ENCODE peak calls at places on chromosomes 2 and 18, in five cellular contexts. One of them, this sample, is unnamed. For H3K4me1, the result is how much of the 10 kb centered on the place peaks cover.

GRCh38 chr2:80351229-80351628 is 46.7 kb upstream of the LRRTM1 start:
- DNase-seq in stomach: no peak
- DNase-seq in breast epithelium: no peak
- DNase-seq in sigmoid colon: no peak
- DNase-seq in prostate gland: no peak
- DNase-seq in this sample: no peak

GRCh38 chr2:73020657-73021370 is 50.7 kb downstream of the SFXN5 start:
- DNase-seq in sigmoid colon: no peak
- DNase-seq in prostate gland: no peak
- DNase-seq in stomach: peak
- DNase-seq in breast epithelium: no peak
- DNase-seq in this sample: no peak

GRCh38 chr2:20093263-20094141 is 42.1 kb upstream of the LAPTM4A start:
- DNase-seq in breast epithelium: no peak
- DNase-seq in prostate gland: peak
- DNase-seq in sigmoid colon: peak
- DNase-seq in stomach: peak
- DNase-seq in this sample: peak

GRCh38 chr18:12819822-12820221 is 64.2 kb downstream of the PTPN2 start:
- DNase-seq in sigmoid colon: no peak
- DNase-seq in breast epithelium: no peak
- DNase-seq in stomach: no peak
- DNase-seq in prostate gland: no peak
- DNase-seq in this sample: no peak

GRCh38 chr2:171109020-171109419 is 51.7 kb downstream of the TLK1 start:
- DNase-seq in prostate gland: no peak
- DNase-seq in breast epithelium: no peak
- DNase-seq in sigmoid colon: no peak
- DNase-seq in stomach: no peak
- DNase-seq in this sample: no peak

GRCh38 chr2:101738649-101739048 is 41.1 kb downstream of the MAP4K4 start:
- DNase-seq in sigmoid colon: no peak
- DNase-seq in stomach: no peak
- DNase-seq in breast epithelium: no peak
- DNase-seq in prostate gland: no peak
- DNase-seq in this sample: no peak

GRCh38 chr2:62663443-62663842 is 42.1 kb upstream of the EHBP1 start:
- DNase-seq in breast epithelium: no peak
- DNase-seq in sigmoid colon: no peak
- DNase-seq in stomach: no peak
- DNase-seq in prostate gland: no peak
- DNase-seq in this sample: no peak

GRCh38 chr18:30960661-30961060 is 81.9 kb downstream of the DSC3 start:
- DNase-seq in stomach: no peak
- DNase-seq in sigmoid colon: no peak
- DNase-seq in prostate gland: no peak
- DNase-seq in breast epithelium: no peak
- DNase-seq in this sample: no peak

GRCh38 chr2:75608684-75609333 is 37.8 kb upstream of the MRPL19 start:
- DNase-seq in breast epithelium: peak
- DNase-seq in sigmoid colon: no peak
- DNase-seq in stomach: peak
- DNase-seq in prostate gland: peak
- DNase-seq in this sample: peak

GRCh38 chr2:60476206-60476946 is 77.1 kb downstream of the BCL11A start:
- DNase-seq in sigmoid colon: no peak
- DNase-seq in prostate gland: no peak
- DNase-seq in breast epithelium: no peak
- DNase-seq in stomach: peak
- DNase-seq in this sample: peak

GRCh38 chr2:88530081-88530480 is 77.6 kb upstream of the FOXI3 start:
- DNase-seq in breast epithelium: no peak
- DNase-seq in stomach: no peak
- DNase-seq in prostate gland: no peak
- DNase-seq in sigmoid colon: no peak
- DNase-seq in this sample: no peak

GRCh38 chr2:210503622-210504300 is 27.2 kb upstream of the LANCL1 start:
- DNase-seq in sigmoid colon: no peak
- DNase-seq in prostate gland: no peak
- DNase-seq in breast epithelium: no peak
- DNase-seq in stomach: no peak
- DNase-seq in this sample: no peak

GRCh38 chr2:170973225-170973491 is 44.1 kb downstream of the GORASP2 start:
- DNase-seq in breast epithelium: no peak
- DNase-seq in sigmoid colon: no peak
- DNase-seq in stomach: no peak
- DNase-seq in prostate gland: no peak
- DNase-seq in this sample: no peak

GRCh38 chr2:239065537-239065936 is 217.7 kb downstream of the TWIST2 start:
- DNase-seq in sigmoid colon: no peak
- DNase-seq in stomach: no peak
- DNase-seq in breast epithelium: no peak
- DNase-seq in prostate gland: no peak
- DNase-seq in this sample: no peak

GRCh38 chr18:13375302-13376255 is 157.0 kb downstream of the LDLRAD4 start:
- DNase-seq in prostate gland: no peak
- DNase-seq in sigmoid colon: peak
- DNase-seq in breast epithelium: peak
- DNase-seq in stomach: no peak
- DNase-seq in this sample: no peak

GRCh38 chr2:30505500-30506180 is 58.6 kb downstream of the LCLAT1 start:
- DNase-seq in stomach: no peak
- DNase-seq in breast epithelium: no peak
- DNase-seq in prostate gland: no peak
- DNase-seq in sigmoid colon: no peak
- DNase-seq in this sample: no peak

GRCh38 chr2:146804288-146804687 is 1040.5 kb upstream of the ACVR2A start:
- DNase-seq in stomach: no peak
- DNase-seq in sigmoid colon: no peak
- DNase-seq in prostate gland: no peak
- DNase-seq in breast epithelium: no peak
- DNase-seq in this sample: no peak

GRCh38 chr2:225100856-225101294 is 58.6 kb upstream of the DOCK10 start:
- DNase-seq in breast epithelium: no peak
- DNase-seq in prostate gland: no peak
- DNase-seq in sigmoid colon: no peak
- DNase-seq in stomach: no peak
- DNase-seq in this sample: no peak

GRCh38 chr2:67486041-67486796 is 89.1 kb downstream of the ETAA1 start:
- DNase-seq in sigmoid colon: no peak
- DNase-seq in breast epithelium: peak
- DNase-seq in stomach: peak
- DNase-seq in prostate gland: peak
- DNase-seq in this sample: no peak

GRCh38 chr2:75489682-75490180 is 71.0 kb downstream of the EVA1A start:
- DNase-seq in stomach: no peak
- DNase-seq in sigmoid colon: no peak
- DNase-seq in breast epithelium: no peak
- DNase-seq in prostate gland: no peak
- DNase-seq in this sample: no peak

GRCh38 chr2:180910831-180911665 is 69.4 kb upstream of the UBE2E3 start:
- DNase-seq in breast epithelium: no peak
- DNase-seq in prostate gland: no peak
- DNase-seq in sigmoid colon: no peak
- DNase-seq in stomach: no peak
- DNase-seq in this sample: no peak

GRCh38 chr2:119136093-119136492 is 22.5 kb downstream of the C1QL2 start:
- DNase-seq in stomach: no peak
- DNase-seq in sigmoid colon: no peak
- DNase-seq in prostate gland: no peak
- DNase-seq in breast epithelium: no peak
- DNase-seq in this sample: no peak

GRCh38 chr2:8628870-8629209 is 53.0 kb upstream of the ID2 start:
- DNase-seq in sigmoid colon: no peak
- DNase-seq in breast epithelium: no peak
- DNase-seq in prostate gland: no peak
- DNase-seq in stomach: no peak
- DNase-seq in this sample: no peak

GRCh38 chr2:231482806-231483391 is 18.6 kb upstream of the NCL start:
- DNase-seq in prostate gland: peak
- DNase-seq in sigmoid colon: peak
- DNase-seq in stomach: peak
- DNase-seq in breast epithelium: peak
- DNase-seq in this sample: peak

GRCh38 chr2:104867351-104868080 is 13.6 kb downstream of the POU3F3 start:
- DNase-seq in stomach: no peak
- DNase-seq in breast epithelium: no peak
- DNase-seq in sigmoid colon: no peak
- DNase-seq in prostate gland: no peak
- DNase-seq in this sample: no peak

GRCh38 chr2:220701115-220701514 is 871.0 kb downstream of the EPHA4 start:
- DNase-seq in prostate gland: no peak
- DNase-seq in stomach: no peak
- DNase-seq in sigmoid colon: no peak
- DNase-seq in breast epithelium: no peak
- DNase-seq in this sample: no peak

DNA sequence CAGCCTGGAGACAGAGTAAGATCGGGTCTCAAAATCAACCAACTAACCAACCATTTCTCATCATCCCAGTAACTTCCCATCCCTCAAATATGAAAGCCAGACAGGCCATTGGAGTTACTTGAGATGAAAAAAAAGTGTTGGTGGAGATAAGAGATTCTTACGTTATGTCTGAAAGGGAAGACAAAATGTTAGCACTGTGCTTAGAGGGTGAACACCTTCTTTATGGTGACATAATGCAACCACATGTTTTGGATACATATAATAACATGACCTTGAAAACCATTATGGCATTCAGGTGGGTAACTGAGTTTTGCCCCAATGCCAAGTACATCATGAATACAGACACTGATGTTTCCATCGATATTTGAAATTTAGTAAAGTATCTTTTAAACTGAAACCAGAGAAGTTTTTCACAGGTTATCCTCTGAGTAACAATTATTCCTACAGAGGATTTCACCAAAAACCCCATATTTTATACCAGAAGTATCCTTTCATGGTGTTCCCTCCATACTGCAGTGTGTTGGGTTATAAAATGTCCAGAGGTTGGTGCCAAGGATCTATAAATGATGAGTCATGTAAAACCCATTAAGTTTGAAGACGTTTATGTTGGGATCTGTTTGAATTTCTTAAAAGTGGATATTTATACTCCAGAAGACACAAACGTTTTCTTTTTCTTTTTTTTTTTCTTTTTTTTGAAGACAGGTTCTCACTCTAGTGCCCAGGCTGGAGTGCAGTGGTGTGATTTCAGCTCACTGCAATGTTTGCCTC is 45.5 kb downstream of the AAK1 start:
- DNase-seq in sigmoid colon: no peak
- DNase-seq in stomach: no peak
- DNase-seq in prostate gland: no peak
- DNase-seq in breast epithelium: no peak
- DNase-seq in this sample: no peak
- TF ChIP-seq POLR2AphosphoS5 in sigmoid colon: no peak
- TF ChIP-seq POLR2AphosphoS5 in stomach: no peak
- TF ChIP-seq POLR2AphosphoS5 in prostate gland: no peak
- TF ChIP-seq POLR2AphosphoS5 in breast epithelium: no peak
- TF ChIP-seq POLR2AphosphoS5 in this sample: no peak

GRCh38 chr2:187959821-187960220 is 331.9 kb upstream of the GULP1 start:
- DNase-seq in stomach: no peak
- DNase-seq in sigmoid colon: no peak
- DNase-seq in breast epithelium: no peak
- DNase-seq in prostate gland: no peak
- DNase-seq in this sample: no peak
- H3K27ac ChIP-seq in stomach: no peak
- H3K27ac ChIP-seq in sigmoid colon: no peak
- H3K27ac ChIP-seq in breast epithelium: no peak
- H3K27ac ChIP-seq in prostate gland: no peak
- H3K27ac ChIP-seq in this sample: no peak

DNA sequence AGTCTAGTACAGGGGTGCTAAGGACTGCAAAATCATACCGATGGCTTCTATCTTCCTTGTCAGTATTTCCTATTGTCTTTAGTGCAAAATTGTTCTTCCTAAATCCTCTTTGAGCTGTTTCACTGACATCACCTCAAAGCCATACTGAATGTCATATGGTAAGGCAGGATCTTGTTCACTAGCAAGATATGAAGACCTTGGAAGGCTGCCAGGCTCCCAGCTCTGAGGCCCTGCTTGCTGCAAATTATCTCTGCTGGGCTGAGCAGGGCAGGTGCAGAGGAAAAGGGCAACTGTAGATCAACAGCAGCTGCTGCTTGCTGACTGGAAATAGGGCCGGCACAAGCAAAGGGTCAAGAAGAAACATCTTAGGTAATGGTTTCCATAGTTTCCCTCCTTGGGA is 58.2 kb downstream of the PMAIP1 start:
- DNase-seq in stomach: peak
- DNase-seq in prostate gland: peak
- DNase-seq in sigmoid colon: no peak
- DNase-seq in breast epithelium: no peak
- DNase-seq in this sample: peak
- H3K4me1 ChIP-seq in stomach: under half
- H3K4me1 ChIP-seq in prostate gland: under half
- H3K4me1 ChIP-seq in sigmoid colon: under half
- H3K4me1 ChIP-seq in breast epithelium: under half
- H3K4me1 ChIP-seq in this sample: under half

DNA sequence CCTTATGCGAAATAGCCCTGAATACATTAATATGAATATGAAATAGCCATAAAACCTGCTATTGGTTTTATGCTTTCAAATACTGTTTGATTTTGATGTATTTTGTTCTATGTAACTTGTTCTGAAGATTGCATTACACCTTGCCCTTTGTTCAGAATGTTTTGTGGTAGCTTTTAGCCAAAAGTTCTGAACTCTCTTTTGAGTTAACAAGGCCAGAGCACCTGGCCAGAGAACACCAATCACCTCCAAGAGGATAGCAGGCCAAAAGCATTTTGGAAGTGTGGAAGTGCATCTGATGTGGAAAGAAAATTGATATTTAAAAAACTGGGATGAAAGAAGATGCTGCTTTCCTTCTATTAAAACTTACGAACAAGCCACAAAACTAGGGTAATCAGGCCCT is 86.6 kb upstream of the PGAP1 start:
- DNase-seq in breast epithelium: no peak
- DNase-seq in prostate gland: no peak
- DNase-seq in sigmoid colon: no peak
- DNase-seq in stomach: no peak
- DNase-seq in this sample: no peak
- TF ChIP-seq POLR2AphosphoS5 in breast epithelium: no peak
- TF ChIP-seq POLR2AphosphoS5 in prostate gland: no peak
- TF ChIP-seq POLR2AphosphoS5 in sigmoid colon: no peak
- TF ChIP-seq POLR2AphosphoS5 in stomach: no peak
- TF ChIP-seq POLR2AphosphoS5 in this sample: no peak

GRCh38 chr2:223041527-223042109 is 10.4 kb upstream of the KCNE4 start:
- DNase-seq in prostate gland: no peak
- DNase-seq in breast epithelium: no peak
- DNase-seq in sigmoid colon: peak
- DNase-seq in stomach: peak
- DNase-seq in this sample: peak
- H3K27ac ChIP-seq in prostate gland: no peak
- H3K27ac ChIP-seq in breast epithelium: no peak
- H3K27ac ChIP-seq in sigmoid colon: no peak
- H3K27ac ChIP-seq in stomach: peak
- H3K27ac ChIP-seq in this sample: no peak

GRCh38 chr2:173574304-173574703 is 219.6 kb downstream of the CDCA7 start:
- DNase-seq in breast epithelium: no peak
- DNase-seq in stomach: no peak
- DNase-seq in prostate gland: no peak
- DNase-seq in sigmoid colon: no peak
- DNase-seq in this sample: no peak
- H3K4me1 ChIP-seq in breast epithelium: under half
- H3K4me1 ChIP-seq in stomach: under half
- H3K4me1 ChIP-seq in prostate gland: under half
- H3K4me1 ChIP-seq in sigmoid colon: under half
- H3K4me1 ChIP-seq in this sample: under half

GRCh38 chr2:25039126-25039525 is 2.8 kb upstream of the EFR3B start:
- DNase-seq in prostate gland: no peak
- DNase-seq in breast epithelium: no peak
- DNase-seq in stomach: no peak
- DNase-seq in sigmoid colon: no peak
- DNase-seq in this sample: no peak
- TF ChIP-seq POLR2AphosphoS5 in prostate gland: no peak
- TF ChIP-seq POLR2AphosphoS5 in breast epithelium: no peak
- TF ChIP-seq POLR2AphosphoS5 in stomach: no peak
- TF ChIP-seq POLR2AphosphoS5 in sigmoid colon: no peak
- TF ChIP-seq POLR2AphosphoS5 in this sample: no peak